ENCODE peak calls at places on chromosome 5, in five cellular contexts. Z is adrenal gland, D is OCI-LY7, G is psoas muscle, K is progenitor cell of endocrine pancreas. W is an unnamed sample.

GRCh38 chr5:181052928-181053759 is 13.1 kb downstream of the BTNL9 start:
- DNase-seq in Z (no peak), D (peak), K (no peak), G (no peak), W (peak)

GRCh38 chr5:176806137-176806536 is 4.2 kb upstream of the UNC5A start:
- DNase-seq in K (no peak), D (no peak), Z (no peak), G (no peak), W (peak)

GRCh38 chr5:98578438-98578837 is 195.0 kb upstream of the RGMB start:
- DNase-seq in K (no peak), Z (no peak), G (no peak), D (no peak), W (no peak)

GRCh38 chr5:134580001-134580460 is 52.6 kb downstream of the SAR1B start:
- DNase-seq in D (no peak), K (no peak), Z (peak), G (no peak), W (no peak)

GRCh38 chr5:41009228-41009627 is 61.9 kb downstream of the MROH2B start:
- DNase-seq in K (no peak), D (no peak), Z (peak), G (no peak), W (peak)

GRCh38 chr5:167565555-167565954 is 725.9 kb upstream of the WWC1 start:
- DNase-seq in G (no peak), Z (no peak), D (no peak), K (no peak), W (no peak)

GRCh38 chr5:154972476-154973080 is 31.7 kb downstream of the MRPL22 start:
- DNase-seq in Z (peak), K (peak), D (peak), G (no peak), W (peak)

GRCh38 chr5:106418196-106418595 is 1252.5 kb downstream of the EFNA5 start:
- DNase-seq in K (no peak), G (no peak), Z (no peak), D (no peak), W (no peak)

GRCh38 chr5:157326440-157327023 is 60.6 kb downstream of the CYFIP2 start:
- DNase-seq in K (no peak), G (no peak), Z (no peak), D (no peak), W (no peak)

GRCh38 chr5:157323107-157323706 is 57.3 kb downstream of the CYFIP2 start:
- DNase-seq in D (no peak), K (no peak), Z (no peak), G (no peak), W (no peak)

GRCh38 chr5:157327771-157328170 is 61.8 kb downstream of the CYFIP2 start:
- DNase-seq in G (no peak), K (no peak), Z (no peak), D (no peak), W (no peak)

GRCh38 chr5:157322581-157322980 is 56.7 kb downstream of the CYFIP2 start:
- DNase-seq in Z (no peak), K (no peak), G (no peak), D (no peak), W (no peak)

GRCh38 chr5:157324237-157324636 is 58.3 kb downstream of the CYFIP2 start:
- DNase-seq in G (no peak), Z (no peak), D (no peak), K (no peak), W (peak)
- TF ChIP-seq CTCF in G (no peak), Z (no peak), D (peak), K (peak), W (peak)

GRCh38 chr5:80319702-80320101 is at the start of gene SPZ1:
- DNase-seq in D (no peak), Z (no peak), G (no peak), K (no peak), W (no peak)
- TF ChIP-seq CTCF in D (no peak), Z (no peak), G (no peak), K (no peak), W (no peak)

GRCh38 chr5:58965677-58966414 is 383.0 kb downstream of the RAB3C start:
- DNase-seq in Z (no peak), D (no peak), G (no peak), K (no peak), W (no peak)
- TF ChIP-seq CTCF in Z (no peak), D (no peak), G (no peak), K (no peak), W (no peak)

DNA sequence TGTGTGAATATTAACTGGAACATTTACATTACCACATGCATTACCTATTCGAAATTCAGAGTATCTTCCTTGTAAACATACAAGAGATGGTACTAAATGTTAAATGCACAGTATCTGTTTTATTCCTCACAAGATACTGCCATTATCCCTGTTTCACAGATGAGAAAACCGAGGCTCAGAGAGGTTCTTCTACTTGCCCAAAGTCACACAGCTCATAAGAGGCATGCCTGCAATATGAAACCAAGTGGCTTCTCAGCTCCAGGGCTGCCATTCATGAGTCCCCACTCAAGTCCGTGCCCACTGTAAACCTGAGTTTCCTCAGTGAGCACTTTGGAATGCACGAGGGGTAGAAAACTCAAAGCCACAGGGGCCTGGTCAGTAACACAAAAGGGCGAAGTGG is 55.0 kb upstream of the FABP6 start:
- DNase-seq in D (no peak), Z (no peak), G (no peak), K (no peak), W (no peak)
- TF ChIP-seq CTCF in D (no peak), Z (no peak), G (no peak), K (no peak), W (no peak)

DNA sequence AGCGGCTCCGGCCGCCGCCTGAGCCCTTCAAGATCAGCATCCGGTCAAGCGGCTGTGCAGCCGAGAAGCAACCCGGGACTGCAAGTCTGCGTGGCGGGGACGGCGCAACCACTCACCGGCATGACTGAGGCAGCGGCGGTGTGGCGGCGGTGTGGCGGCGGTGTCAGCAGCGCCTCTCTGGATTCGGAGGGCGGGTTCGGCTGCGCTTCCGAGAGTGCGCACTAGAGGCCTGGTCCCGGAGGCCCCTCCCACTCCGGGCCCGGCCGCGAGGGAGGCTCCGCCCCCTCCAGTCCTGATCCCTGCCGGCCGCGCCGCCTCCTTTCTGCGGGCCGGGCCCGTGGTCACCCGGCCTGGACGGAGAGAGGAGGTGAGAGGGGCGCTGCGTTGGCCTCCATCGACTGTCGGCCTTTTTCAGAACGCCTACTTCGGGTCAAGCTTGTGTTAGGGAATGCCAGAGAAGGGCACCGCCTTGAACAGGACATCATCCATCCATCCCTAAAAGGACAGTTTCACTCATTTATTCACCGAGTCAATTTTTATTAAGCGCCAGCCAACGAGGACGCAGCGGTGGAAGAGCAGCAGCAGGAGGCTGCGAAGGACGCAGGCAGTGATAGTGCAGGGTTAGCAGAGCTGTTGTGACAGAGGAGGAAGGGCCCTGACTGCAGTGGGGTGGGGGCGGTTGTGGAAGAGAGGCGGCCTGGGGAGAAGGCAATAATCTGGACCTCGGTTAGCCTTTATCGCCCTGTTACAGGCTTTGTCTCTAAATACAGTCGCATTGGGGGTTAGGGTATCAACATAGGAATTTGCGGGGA is at the start of gene ATOX1:
- DNase-seq in D (peak), G (peak), Z (peak), K (peak), W (peak)
- TF ChIP-seq CTCF in D (no peak), G (peak), Z (peak), K (no peak), W (no peak)